ENCODE peak calls at places on chromosome 16, in seven cellular contexts. O is ovary, K is tibial nerve, N is stomach, W is HepG2, Z is A549, E is sigmoid colon. Q is an unnamed sample.

GRCh38 chr16:87125206-87126155 is 191.7 kb downstream of the C16orf95 start:
- DNase-seq in O (no peak), W (no peak), K (no peak), N (no peak), Z (no peak), E (peak; percentile 46), Q (no peak)

GRCh38 chr16:75017670-75018525 is 19.1 kb downstream of the ZNRF1 start:
- DNase-seq in Z (no peak), O (no peak), E (no peak), K (no peak), W (no peak), N (no peak), Q (no peak)

GRCh38 chr16:85162478-85163277 is 50.4 kb upstream of the CIBAR2 start:
- DNase-seq in K (peak; percentile 53), N (no peak), Z (no peak), O (peak; percentile 71), W (no peak), E (peak; percentile 91), Q (peak; percentile 48)

GRCh38 chr16:8776193-8776592 is 21.2 kb downstream of the TMEM186 start:
- DNase-seq in K (no peak), Z (no peak), E (no peak), W (no peak), O (no peak), N (no peak), Q (peak; percentile 23)

GRCh38 chr16:73956592-73957495 is 339.8 kb upstream of the PSMD7 start:
- DNase-seq in K (peak; percentile 72), E (peak; percentile 73), O (peak; percentile 38), W (peak; percentile 50), N (peak; percentile 54), Z (peak; percentile 37), Q (peak; percentile 69)

GRCh38 chr16:12862327-12862726 is 39.1 kb upstream of the SHISA9 start:
- DNase-seq in K (no peak), E (no peak), Z (no peak), O (no peak), W (no peak), N (no peak), Q (no peak)

GRCh38 chr16:55625843-55626242 is 29.9 kb upstream of the SLC6A2 start:
- DNase-seq in E (no peak), Z (no peak), K (no peak), O (no peak), W (no peak), N (no peak), Q (no peak)

GRCh38 chr16:79864781-79865391 is 264.3 kb upstream of the MAF start:
- DNase-seq in Z (no peak), N (no peak), W (no peak), O (no peak), E (no peak), K (no peak), Q (no peak)

GRCh38 chr16:49833055-49833454 is 22.9 kb downstream of the ZNF423 start:
- DNase-seq in W (no peak), E (peak; percentile 90), Z (no peak), O (peak; percentile 81), K (peak; percentile 67), N (no peak), Q (peak; percentile 44)

GRCh38 chr16:61887903-61888302 is 148.3 kb downstream of the CDH8 start:
- DNase-seq in Z (no peak), K (no peak), N (no peak), E (no peak), W (no peak), O (no peak), Q (no peak)

GRCh38 chr16:61890346-61890745 is 145.9 kb downstream of the CDH8 start:
- DNase-seq in Z (no peak), E (no peak), N (no peak), K (no peak), O (no peak), W (no peak), Q (no peak)

GRCh38 chr16:61885343-61885742 is 150.9 kb downstream of the CDH8 start:
- DNase-seq in N (no peak), E (no peak), W (no peak), K (no peak), O (no peak), Z (no peak), Q (no peak)
- TF ChIP-seq EP300 in N (no peak), E (no peak), W (no peak), K (no peak), O (no peak), Z (no peak), Q (no peak)

GRCh38 chr16:4240624-4241023 is 1.3 kb downstream of the SRL start:
- DNase-seq in E (no peak), N (no peak), Z (no peak), K (no peak), O (no peak), W (no peak), Q (no peak)
- TF ChIP-seq POLR2A in E (no peak), N (no peak), Z (no peak), K (no peak), O (no peak), W (no peak), Q (no peak)

GRCh38 chr16:19757762-19758595 is 39.9 kb downstream of the IQCK start:
- DNase-seq in W (peak; percentile 84), Z (no peak), K (no peak), E (no peak), O (no peak), N (no peak), Q (no peak)
- H3K27ac ChIP-seq in W (peak overlapping the region; percentile 3), Z (no peak overlapping the region), K (peak overlapping the region; percentile 18), E (no peak overlapping the region), O (no peak overlapping the region), N (peak overlapping the region; percentile 62), Q (peak overlapping the region; percentile 16)

GRCh38 chr16:743794-744500 is 3.1 kb upstream of the CIAO3 start:
- DNase-seq in W (no peak), O (no peak), N (no peak), Z (no peak), K (no peak), E (no peak), Q (no peak)

GRCh38 chr16:741986-742629 is 1.3 kb upstream of the CIAO3 start:
- DNase-seq in K (no peak), O (no peak), N (no peak), E (no peak), Z (no peak), W (no peak), Q (no peak)

GRCh38 chr16:739560-740458 is 988 bp downstream of the CIAO3 start:
- DNase-seq in K (no peak), Z (no peak), O (no peak), E (no peak), N (no peak), W (peak; percentile 61), Q (no peak)

GRCh38 chr16:740459-740763 is 386 bp downstream of the CIAO3 start:
- DNase-seq in N (no peak), O (no peak), Z (no peak), W (no peak), E (no peak), K (no peak), Q (peak; percentile 26)

DNA sequence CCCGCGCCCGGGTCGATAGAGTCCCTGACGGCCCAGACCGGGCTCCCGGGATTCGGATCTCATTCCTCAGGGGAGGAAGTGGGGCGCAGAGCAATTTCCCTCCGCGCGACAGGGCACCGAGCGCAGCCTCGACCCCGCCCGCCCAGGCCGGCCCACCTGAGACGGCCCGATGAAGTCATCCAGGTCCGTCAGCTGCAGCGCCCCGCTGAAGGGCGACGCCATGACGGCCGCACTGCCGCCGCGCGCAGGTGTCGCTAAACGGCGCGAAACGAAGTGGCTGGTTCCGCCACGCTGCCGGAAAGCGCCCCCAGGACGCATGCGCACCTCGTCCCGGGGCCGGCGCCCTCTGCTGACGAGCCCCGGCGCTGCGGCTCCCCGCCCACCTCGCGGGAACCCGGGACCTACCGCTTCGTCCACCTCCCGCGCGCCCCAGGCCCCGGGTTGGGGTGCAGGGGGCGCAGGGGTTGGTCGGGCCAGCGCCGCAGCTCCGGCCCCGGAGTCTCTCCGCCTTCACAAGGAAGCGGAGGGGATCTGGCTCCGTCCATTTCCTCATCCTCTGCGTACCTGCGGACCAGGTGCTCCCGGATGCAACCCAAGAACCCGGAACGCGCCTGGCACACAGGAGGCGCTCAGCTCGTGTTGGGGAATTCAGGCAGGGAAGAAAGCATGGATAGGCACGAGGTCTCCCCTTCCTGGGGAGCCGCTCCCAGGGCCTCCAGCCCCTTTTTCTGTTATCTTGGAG is at the start of gene CIAO3:
- DNase-seq in Z (peak; percentile 83), N (peak; percentile 91), E (peak; percentile 94), O (peak; percentile 90), K (peak; percentile 66), W (peak; percentile 79), Q (peak; percentile 91)
- TF ChIP-seq EP300 in Z (no peak), N (no peak), E (no peak), O (no peak), K (peak; percentile 100), W (peak; percentile 11), Q (no peak)

Q was measured in transverse colon.